ENCODE peak calls at places on chromosomes 13 and 19, in eight cellular contexts. A is stimulated activated CD4-positive, alpha-beta T cell treated with anti-CD3 and anti-CD28 coated beads, Interleukin-1b, Interleukin-23, amount 100 ng/mL, for 24 hours; U is neuronal stem cell; V is Calu3; Q is AG10803; Z is fibroblast of mammary gland; M is pancreas; O is AG04450. P is an unnamed sample.

GRCh38 chr13:48291730-48292129 is 11.8 kb upstream of the RB1 start:
- DNase-seq in A (no peak), Z (no peak), V (no peak), Q (no peak), M (no peak), U (no peak), O (no peak), P (no peak)

GRCh38 chr13:25731511-25731910 is 320.3 kb downstream of the SHISA2 start:
- DNase-seq in M (no peak), Q (no peak), U (no peak), V (no peak), O (no peak), Z (no peak), A (no peak), P (no peak)

GRCh38 chr13:91375119-91375729 is 23.2 kb upstream of the GPC5 start:
- DNase-seq in Z (peak), V (no peak), A (no peak), M (no peak), O (no peak), U (no peak), Q (peak), P (peak)

GRCh38 chr13:28744091-28744536 is 25.3 kb upstream of the SLC46A3 start:
- DNase-seq in M (no peak), O (no peak), Z (peak), V (no peak), U (no peak), A (no peak), Q (peak), P (no peak)

GRCh38 chr13:107574517-107575215 is 640.7 kb downstream of the LIG4 start:
- DNase-seq in O (no peak), Z (no peak), M (no peak), Q (no peak), A (no peak), U (no peak), V (no peak), P (no peak)

GRCh38 chr13:32737679-32738078 is 151.4 kb downstream of the PDS5B start:
- DNase-seq in A (no peak), Z (no peak), V (no peak), Q (peak), U (no peak), M (no peak), O (no peak), P (no peak)

GRCh38 chr13:101942535-101943157 is 459.2 kb downstream of the FGF14 start:
- DNase-seq in Z (peak), V (no peak), Q (no peak), M (no peak), A (no peak), U (no peak), O (no peak), P (no peak)

GRCh38 chr19:6705931-6706632 is 14.4 kb downstream of the C3 start:
- DNase-seq in U (no peak), V (no peak), O (no peak), A (no peak), Z (no peak), Q (no peak), M (no peak), P (no peak)

GRCh38 chr13:90838561-90838960 is 508.9 kb upstream of the MIR17HG start:
- DNase-seq in Q (no peak), Z (no peak), U (no peak), V (no peak), O (no peak), M (no peak), A (no peak), P (no peak)

GRCh38 chr13:56247692-56248091 is 893.0 kb upstream of the PRR20A start:
- DNase-seq in Z (no peak), V (no peak), A (no peak), M (no peak), Q (no peak), U (no peak), O (no peak), P (no peak)

GRCh38 chr13:22073718-22074117 is 402.8 kb downstream of the FGF9 start:
- DNase-seq in Q (no peak), M (no peak), U (no peak), A (no peak), O (no peak), Z (no peak), V (no peak), P (no peak)

GRCh38 chr13:99339230-99339721 is 32.1 kb upstream of the GPR183 start:
- DNase-seq in V (no peak), Q (no peak), O (no peak), Z (no peak), U (no peak), A (no peak), M (no peak), P (no peak)

GRCh38 chr13:97259787-97260641 is 37.9 kb downstream of the MBNL2 start:
- DNase-seq in O (no peak), V (no peak), M (no peak), Q (peak), Z (peak), A (no peak), U (no peak), P (no peak)

GRCh38 chr19:54478677-54479266 is 5.7 kb upstream of the CDC42EP5 start:
- DNase-seq in O (no peak), Z (peak), M (no peak), V (peak), U (peak), A (no peak), Q (peak), P (peak)

GRCh38 chr13:110275931-110276552 is 30.9 kb downstream of the COL4A1 start:
- DNase-seq in U (no peak), Q (peak), A (no peak), M (no peak), O (no peak), V (no peak), Z (peak), P (no peak)

GRCh38 chr13:36945078-36945477 is 25.0 kb upstream of the SMAD9 start:
- DNase-seq in Q (no peak), A (no peak), Z (no peak), U (peak), M (no peak), O (no peak), V (no peak), P (no peak)

GRCh38 chr19:7152568-7152967 is 83.1 kb downstream of the ZNF557 start:
- DNase-seq in M (no peak), Q (peak), A (no peak), Z (no peak), V (no peak), O (no peak), U (no peak), P (no peak)

GRCh38 chr13:27622102-27622820 is 569 bp downstream of the POLR1D start:
- DNase-seq in M (no peak), Q (peak), A (no peak), U (no peak), V (no peak), O (no peak), Z (peak), P (no peak)

GRCh38 chr13:76638882-76639281 is 247.3 kb downstream of the KCTD12 start:
- DNase-seq in O (no peak), Z (peak), Q (peak), U (no peak), V (no peak), A (no peak), M (no peak), P (no peak)

GRCh38 chr19:13623686-13624405 is 117.6 kb upstream of the CACNA1A start:
- DNase-seq in V (no peak), O (no peak), Q (no peak), A (no peak), U (no peak), M (no peak), Z (no peak), P (no peak)

GRCh38 chr19:14686411-14686810 is 3.4 kb upstream of the ZNF333 start:
- DNase-seq in A (no peak), U (no peak), M (no peak), O (no peak), V (peak), Z (peak), Q (peak), P (peak)

GRCh38 chr19:40270362-40271089 is 14.6 kb downstream of the AKT2 start:
- DNase-seq in Z (no peak), V (no peak), A (no peak), O (no peak), U (no peak), Q (no peak), M (no peak), P (no peak)

GRCh38 chr19:3580156-3580955 is 4.9 kb upstream of the GIPC3 start:
- DNase-seq in U (no peak), M (no peak), O (peak), Q (peak), V (no peak), A (no peak), Z (peak), P (no peak)

P was measured in KG1.